ENCODE peak calls at places on chromosomes 5 and 9, in eight cellular contexts. G is B cell, X is choroid plexus epithelial cell, W is RWPE1, V is foreskin fibroblast, N is cardiac fibroblast, J is nephron progenitor cell, T is A549. Q is an unnamed sample.

GRCh38 chr9:84170521-84171141 is 169.9 kb downstream of the SLC28A3 start:
- DNase-seq in G (no peak), X (peak), W (peak), V (peak), N (peak), J (no peak), T (peak), Q (no peak)

GRCh38 chr5:95988877-95989276 is 27.2 kb upstream of the ELL2 start:
- DNase-seq in G (no peak), X (no peak), W (no peak), V (no peak), N (no peak), J (no peak), T (no peak), Q (no peak)

GRCh38 chr5:54390015-54390414 is 65.5 kb upstream of the HSPB3 start:
- DNase-seq in G (no peak), X (peak), W (peak), V (peak), N (peak), J (no peak), T (peak), Q (no peak)

GRCh38 chr5:125179617-125180016 is 433.2 kb upstream of the ZNF608 start:
- DNase-seq in G (no peak), X (no peak), W (no peak), V (no peak), N (no peak), J (no peak), T (no peak), Q (no peak)

GRCh38 chr5:81750308-81751008 is 439 bp downstream of the SSBP2 start:
- DNase-seq in G (no peak), X (no peak), W (peak), V (peak), N (no peak), J (peak), T (peak), Q (peak)

GRCh38 chr9:37364751-37365360 is 57.6 kb upstream of the GRHPR start:
- DNase-seq in G (no peak), X (no peak), W (no peak), V (no peak), N (no peak), J (no peak), T (no peak), Q (no peak)

GRCh38 chr5:55645304-55645703 is 66.8 kb downstream of the SLC38A9 start:
- DNase-seq in G (no peak), X (peak), W (no peak), V (peak), N (peak), J (no peak), T (no peak), Q (no peak)

GRCh38 chr5:135060021-135060420 is 26.0 kb upstream of the PITX1 start:
- DNase-seq in G (no peak), X (no peak), W (no peak), V (no peak), N (no peak), J (no peak), T (no peak), Q (no peak)

GRCh38 chr5:133828727-133829126 is 139.7 kb downstream of the C5orf15 start:
- DNase-seq in G (no peak), X (no peak), W (no peak), V (no peak), N (no peak), J (no peak), T (no peak), Q (no peak)

GRCh38 chr5:168879929-168880328 is 300.8 kb upstream of the PANK3 start:
- DNase-seq in G (peak), X (peak), W (no peak), V (peak), N (peak), J (no peak), T (no peak), Q (peak)

GRCh38 chr9:130894546-130894945 is 2.1 kb downstream of the QRFP start:
- DNase-seq in G (no peak), X (no peak), W (no peak), V (no peak), N (no peak), J (no peak), T (no peak), Q (no peak)

GRCh38 chr5:139745121-139745799 is 50.3 kb upstream of the PSD2 start:
- DNase-seq in G (peak), X (peak), W (peak), V (peak), N (peak), J (no peak), T (peak), Q (no peak)

GRCh38 chr9:87097238-87097637 is 149.9 kb upstream of the GAS1 start:
- DNase-seq in G (no peak), X (no peak), W (no peak), V (no peak), N (no peak), J (no peak), T (no peak), Q (no peak)

GRCh38 chr9:115098226-115098965 is 19.6 kb downstream of the TNC start:
- DNase-seq in G (no peak), X (no peak), W (no peak), V (no peak), N (no peak), J (no peak), T (no peak), Q (no peak)

GRCh38 chr5:6791031-6791577 is 77.9 kb downstream of the TENT4A start:
- DNase-seq in G (no peak), X (no peak), W (no peak), V (no peak), N (no peak), J (peak), T (no peak), Q (no peak)

GRCh38 chr9:92404437-92404836 is at the start of gene OGN:
- DNase-seq in G (no peak), X (peak), W (no peak), V (peak), N (no peak), J (no peak), T (no peak), Q (no peak)

GRCh38 chr9:87338075-87338989 is 159.3 kb upstream of the DAPK1 start:
- DNase-seq in G (no peak), X (no peak), W (no peak), V (no peak), N (no peak), J (no peak), T (no peak), Q (no peak)

GRCh38 chr9:36005891-36006290 is 30.8 kb upstream of the RECK start:
- DNase-seq in G (no peak), X (no peak), W (no peak), V (no peak), N (no peak), J (no peak), T (no peak), Q (no peak)

GRCh38 chr9:136695955-136696354 is 8.7 kb upstream of the AGPAT2 start:
- DNase-seq in G (no peak), X (no peak), W (no peak), V (no peak), N (no peak), J (peak), T (no peak), Q (no peak)

GRCh38 chr9:5643005-5643624 is 14.2 kb downstream of the RIC1 start:
- DNase-seq in G (no peak), X (no peak), W (no peak), V (no peak), N (no peak), J (no peak), T (no peak), Q (no peak)

GRCh38 chr5:68898961-68899471 is 194.8 kb upstream of the SLC30A5 start:
- DNase-seq in G (no peak), X (peak), W (peak), V (peak), N (peak), J (no peak), T (no peak), Q (no peak)

GRCh38 chr5:150529555-150529954 is 21.6 kb downstream of the NDST1 start:
- DNase-seq in G (no peak), X (no peak), W (no peak), V (no peak), N (no peak), J (no peak), T (no peak), Q (no peak)

GRCh38 chr5:60185230-60186104 is 291.9 kb upstream of the PDE4D start:
- DNase-seq in G (no peak), X (no peak), W (no peak), V (peak), N (no peak), J (no peak), T (no peak), Q (no peak)

GRCh38 chr9:126248680-126249079 is 77.9 kb upstream of the MVB12B start:
- DNase-seq in G (no peak), X (peak), W (peak), V (peak), N (peak), J (no peak), T (no peak), Q (no peak)

GRCh38 chr9:37464006-37464405 is 1.2 kb downstream of the ZBTB5 start:
- DNase-seq in G (no peak), X (no peak), W (no peak), V (no peak), N (peak), J (no peak), T (no peak), Q (no peak)

GRCh38 chr9:73541923-73542322 is 390.3 kb downstream of the ANXA1 start:
- DNase-seq in G (no peak), X (peak), W (no peak), V (no peak), N (no peak), J (no peak), T (no peak), Q (no peak)

GRCh38 chr9:137253717-137254623 is 1.2 kb upstream of the NELFB start:
- DNase-seq in G (no peak), X (no peak), W (no peak), V (peak), N (peak), J (no peak), T (no peak), Q (no peak)

GRCh38 chr9:17021379-17021970 is 113.4 kb upstream of the CNTLN start:
- DNase-seq in G (no peak), X (peak), W (no peak), V (peak), N (peak), J (no peak), T (no peak), Q (no peak)

GRCh38 chr5:38022621-38023020 is 182.8 kb upstream of the GDNF start:
- DNase-seq in G (no peak), X (no peak), W (no peak), V (no peak), N (no peak), J (peak), T (no peak), Q (no peak)

GRCh38 chr5:164422400-164422799 is 917.0 kb downstream of the MAT2B start:
- DNase-seq in G (no peak), X (peak), W (no peak), V (peak), N (peak), J (peak), T (no peak), Q (no peak)
- TF ChIP-seq CTCF in G (no peak), X (peak), W (no peak), V (no peak), N (peak), J (peak), T (no peak), Q (no peak)

GRCh38 chr5:170348069-170348702 is 41.0 kb downstream of the KCNMB1 start:
- DNase-seq in G (no peak), X (peak), W (no peak), V (peak), N (peak), J (no peak), T (no peak), Q (no peak)
- TF ChIP-seq CTCF in G (no peak), X (peak), W (no peak), V (no peak), N (no peak), J (no peak), T (no peak), Q (no peak)

DNA sequence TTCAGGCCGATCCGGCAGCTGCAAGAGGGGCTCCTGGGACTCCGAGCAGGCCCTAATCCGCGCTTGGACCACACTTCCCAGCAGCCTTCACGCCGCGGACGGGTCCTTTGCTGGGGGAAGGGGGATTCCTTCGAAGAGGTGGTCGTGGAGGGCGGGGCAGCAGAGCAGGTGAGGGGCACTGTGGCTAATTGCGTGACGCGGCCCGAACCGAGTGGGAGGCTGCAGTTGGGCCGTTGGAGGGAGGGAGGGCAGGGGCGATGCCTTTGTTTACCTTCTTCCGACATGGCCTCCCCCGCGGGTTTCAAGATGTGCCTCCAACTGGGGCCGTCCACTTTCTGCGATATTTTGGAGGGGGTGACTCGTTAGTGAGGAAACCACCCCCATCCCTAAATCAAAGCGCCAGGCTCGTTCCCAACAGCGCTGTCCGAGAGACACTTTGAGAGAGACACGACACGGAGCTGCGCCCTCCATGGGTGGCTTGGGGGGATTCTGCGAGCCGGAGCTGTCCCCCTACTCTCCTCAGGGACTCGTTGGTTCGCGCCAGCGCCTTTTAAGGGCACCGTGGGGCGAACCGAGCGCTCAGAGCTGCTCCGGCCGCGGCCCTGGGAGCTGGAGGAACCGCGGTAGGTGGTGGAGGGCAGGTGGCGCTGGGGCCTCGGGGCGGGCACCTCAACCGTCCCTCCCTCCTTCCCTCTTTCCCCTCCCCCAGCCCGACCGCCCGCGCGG is at the start of gene FAM53C:
- DNase-seq in G (peak), X (peak), W (peak), V (peak), N (peak), J (peak), T (peak), Q (peak)
- TF ChIP-seq CTCF in G (no peak), X (no peak), W (no peak), V (no peak), N (no peak), J (no peak), T (no peak), Q (no peak)

GRCh38 chr9:134390947-134391318 is 64.7 kb downstream of the RXRA start:
- DNase-seq in G (no peak), X (no peak), W (no peak), V (no peak), N (no peak), J (no peak), T (no peak), Q (no peak)
- TF ChIP-seq CTCF in G (no peak), X (no peak), W (no peak), V (no peak), N (no peak), J (no peak), T (no peak), Q (no peak)

GRCh38 chr9:95078934-95079333 is 238.6 kb downstream of the FANCC start:
- DNase-seq in G (no peak), X (no peak), W (no peak), V (no peak), N (no peak), J (no peak), T (no peak), Q (peak)
- TF ChIP-seq CTCF in G (no peak), X (no peak), W (no peak), V (no peak), N (no peak), J (no peak), T (no peak), Q (no peak)

DNA sequence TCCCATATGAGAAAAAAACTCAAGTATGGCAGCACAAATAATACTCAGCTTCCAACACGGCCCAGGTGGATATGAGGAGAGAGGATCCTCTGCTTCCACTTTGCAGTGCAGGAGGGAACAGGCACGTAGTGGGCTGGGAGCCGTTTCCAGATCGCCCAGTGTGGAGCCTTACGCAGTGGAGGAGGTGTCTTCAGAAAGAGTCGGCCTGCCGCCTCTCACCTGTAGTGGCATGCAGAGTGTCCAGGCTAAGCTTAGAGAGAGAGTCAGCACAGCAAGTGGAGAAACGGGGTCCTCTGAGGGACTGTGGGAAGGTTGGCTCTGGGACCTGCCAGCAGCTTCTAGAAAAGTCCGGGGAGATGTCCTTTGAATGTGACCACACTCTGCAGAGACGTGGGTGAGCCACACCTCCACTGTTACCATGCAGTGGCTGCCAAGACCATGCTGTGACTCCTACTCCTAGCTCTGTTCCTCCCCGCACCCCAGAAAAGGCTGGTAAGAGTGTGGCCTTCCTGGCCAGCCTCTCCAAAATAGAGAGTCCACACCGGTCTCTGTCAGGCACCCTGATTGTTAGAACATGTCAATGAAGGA is 3.5 kb upstream of the SEMA4D start:
- DNase-seq in G (no peak), X (no peak), W (no peak), V (no peak), N (no peak), J (no peak), T (no peak), Q (no peak)
- TF ChIP-seq CTCF in G (no peak), X (no peak), W (no peak), V (no peak), N (no peak), J (no peak), T (no peak), Q (no peak)

GRCh38 chr5:73218552-73219171 is 45.7 kb downstream of the TMEM174 start:
- DNase-seq in G (no peak), X (peak), W (peak), V (peak), N (peak), J (no peak), T (peak), Q (no peak)
- TF ChIP-seq CTCF in G (no peak), X (peak), W (peak), V (peak), N (peak), J (peak), T (peak), Q (no peak)

DNA sequence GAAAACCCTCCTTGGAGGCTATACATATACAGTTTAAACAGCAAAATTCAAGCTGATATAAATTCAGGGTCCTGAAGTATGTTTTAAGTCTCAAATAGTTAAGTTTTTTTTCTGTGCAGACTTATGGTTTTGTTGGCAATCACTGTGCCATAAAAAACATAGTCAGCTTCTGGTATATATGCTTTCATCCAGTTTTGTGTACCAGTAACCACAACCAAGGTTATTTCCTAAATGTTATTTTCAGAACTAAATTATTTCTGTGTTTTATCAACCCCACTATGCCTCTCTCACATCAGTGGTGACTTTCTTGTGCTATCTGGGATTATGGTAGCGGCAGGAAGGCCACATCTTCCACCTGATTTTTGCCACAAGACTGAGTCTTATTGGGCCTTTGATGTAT is 107.7 kb upstream of the SMARCA2 start:
- DNase-seq in G (no peak), X (no peak), W (no peak), V (no peak), N (no peak), J (no peak), T (no peak), Q (no peak)
- TF ChIP-seq CTCF in G (no peak), X (no peak), W (no peak), V (no peak), N (no peak), J (no peak), T (no peak), Q (no peak)